ENCODE peak calls at places on chromosome 5, in ten cellular contexts. C is left cardiac atrium; Q is stimulated activated CD4-positive, alpha-beta T cell treated with anti-CD3 and anti-CD28 coated beads, Interleukin-1b, Interleukin-23, amount 100 ng/mL, for 4 hours; F is right lobe of liver; L is HT1080; X is ovary; K is brain microvascular endothelial cell; B is gastrocnemius medialis; T is stimulated activated CD8-positive, alpha-beta memory T cell treated with anti-CD3 and anti-CD28 coated beads, Interleukin-7, amount 100 ng/mL, for 48 hours; P is SJSA1. A is an unnamed sample.

GRCh38 chr5:39376293-39376714 is 12.0 kb upstream of the C9 start:
- DNase-seq in C (no peak), Q (peak; percentile 5), F (no peak), L (peak; percentile 61), X (no peak), K (peak; percentile 47), B (no peak), T (no peak), P (peak; percentile 71), A (no peak)

GRCh38 chr5:134079748-134080581 is 34.5 kb upstream of the TCF7 start:
- DNase-seq in C (no peak), Q (peak; percentile 61), F (no peak), L (no peak), X (no peak), K (no peak), B (no peak), T (peak; percentile 82), P (no peak), A (no peak)

GRCh38 chr5:173208296-173208695 is 26.7 kb downstream of the NKX2-5 start:
- DNase-seq in C (no peak), Q (no peak), F (no peak), L (no peak), X (no peak), K (no peak), B (no peak), T (no peak), P (no peak), A (no peak)

GRCh38 chr5:36068751-36069281 is 2.1 kb upstream of the UGT3A2 start:
- DNase-seq in C (no peak), Q (no peak), F (no peak), L (no peak), X (no peak), K (no peak), B (no peak), T (no peak), P (no peak), A (no peak)

GRCh38 chr5:128551476-128551875 is 13.4 kb upstream of the FBN2 start:
- DNase-seq in C (no peak), Q (no peak), F (no peak), L (peak; percentile 64), X (no peak), K (no peak), B (no peak), T (no peak), P (no peak), A (no peak)

GRCh38 chr5:1423901-1424603 is 21.2 kb downstream of the SLC6A3 start:
- DNase-seq in C (no peak), Q (no peak), F (peak; percentile 45), L (no peak), X (no peak), K (no peak), B (no peak), T (no peak), P (no peak), A (no peak)

GRCh38 chr5:115888027-115888426 is 46.3 kb downstream of the AP3S1 start:
- DNase-seq in C (no peak), Q (no peak), F (no peak), L (peak; percentile 21), X (no peak), K (no peak), B (no peak), T (no peak), P (peak; percentile 43), A (no peak)

GRCh38 chr5:124605516-124605915 is 140.9 kb downstream of the ZNF608 start:
- DNase-seq in C (peak; percentile 49), Q (no peak), F (no peak), L (no peak), X (no peak), K (no peak), B (peak; percentile 22), T (no peak), P (no peak), A (no peak)

GRCh38 chr5:65811004-65811403 is 89.0 kb downstream of the NLN start:
- DNase-seq in C (no peak), Q (no peak), F (no peak), L (peak; percentile 89), X (no peak), K (peak; percentile 67), B (no peak), T (no peak), P (peak; percentile 61), A (no peak)

A was measured in left lobe of liver.